ENCODE peak calls at places on chromosomes 11 and 22, in five cellular contexts. One of them, this sample, is unnamed.

GRCh38 chr11:57568330-57568766 is 876 bp upstream of the UBE2L6 start:
- DNase-seq in sciatic nerve: peak; percentile 94
- DNase-seq in small intestine: no peak
- DNase-seq in HEK293T: no peak
- DNase-seq in iris pigment epithelial cell: peak; percentile 76
- DNase-seq in this sample: no peak

GRCh38 chr11:35373284-35373933 is 45.9 kb downstream of the SLC1A2 start:
- DNase-seq in sciatic nerve: no peak
- DNase-seq in small intestine: peak; percentile 97
- DNase-seq in HEK293T: no peak
- DNase-seq in iris pigment epithelial cell: no peak
- DNase-seq in this sample: no peak

GRCh38 chr22:39241632-39242388 is 3.0 kb downstream of the PDGFB start:
- DNase-seq in sciatic nerve: no peak
- DNase-seq in small intestine: no peak
- DNase-seq in HEK293T: no peak
- DNase-seq in iris pigment epithelial cell: no peak
- DNase-seq in this sample: no peak

GRCh38 chr11:128934351-128934750 is 8.3 kb downstream of the TP53AIP1 start:
- DNase-seq in sciatic nerve: no peak
- DNase-seq in small intestine: no peak
- DNase-seq in HEK293T: no peak
- DNase-seq in iris pigment epithelial cell: no peak
- DNase-seq in this sample: no peak

GRCh38 chr22:49582671-49583070 is 245.0 kb downstream of the BRD1 start:
- DNase-seq in sciatic nerve: peak; percentile 44
- DNase-seq in small intestine: no peak
- DNase-seq in HEK293T: no peak
- DNase-seq in iris pigment epithelial cell: no peak
- DNase-seq in this sample: no peak

GRCh38 chr11:75240381-75241035 is at the start of gene TPBGL:
- DNase-seq in sciatic nerve: peak; percentile 68
- DNase-seq in small intestine: no peak
- DNase-seq in HEK293T: peak; percentile 25
- DNase-seq in iris pigment epithelial cell: peak; percentile 6
- DNase-seq in this sample: peak; percentile 76

GRCh38 chr22:49997221-49997599 is 15.4 kb downstream of the IL17REL start:
- DNase-seq in sciatic nerve: peak; percentile 59
- DNase-seq in small intestine: peak; percentile 88
- DNase-seq in HEK293T: no peak
- DNase-seq in iris pigment epithelial cell: no peak
- DNase-seq in this sample: no peak

GRCh38 chr22:26656896-26657851 is at the start of gene MIAT:
- DNase-seq in sciatic nerve: no peak
- DNase-seq in small intestine: peak; percentile 26
- DNase-seq in HEK293T: no peak
- DNase-seq in iris pigment epithelial cell: peak; percentile 54
- DNase-seq in this sample: peak; percentile 91

GRCh38 chr22:47665151-47665550 is 902.7 kb downstream of the TBC1D22A start:
- DNase-seq in sciatic nerve: no peak
- DNase-seq in small intestine: no peak
- DNase-seq in HEK293T: no peak
- DNase-seq in iris pigment epithelial cell: no peak
- DNase-seq in this sample: no peak

GRCh38 chr11:61080526-61080925 is 21.8 kb upstream of the CD5 start:
- DNase-seq in sciatic nerve: no peak
- DNase-seq in small intestine: peak; percentile 31
- DNase-seq in HEK293T: no peak
- DNase-seq in iris pigment epithelial cell: no peak
- DNase-seq in this sample: no peak

This sample was measured in spleen.